ENCODE peak calls at places on chromosomes 11 and 22, in eight cellular contexts. F, Z, P, B, J, A, X and T are unnamed samples.

GRCh38 chr11:46159694-46160093 is 38.4 kb upstream of the PHF21A start:
- DNase-seq in J (no peak), B (no peak), P (no peak), A (no peak), X (peak; percentile 93), F (no peak), Z (no peak), T (no peak)

GRCh38 chr11:117076941-117077659 is 21.1 kb downstream of the SIK3 start:
- DNase-seq in X (no peak), Z (no peak), P (no peak), F (no peak), J (no peak), A (peak; percentile 24), B (no peak), T (no peak)

GRCh38 chr11:17148536-17148935 is 59.2 kb downstream of the PIK3C2A start:
- DNase-seq in B (no peak), X (no peak), J (no peak), P (no peak), F (no peak), A (no peak), Z (no peak), T (no peak)

GRCh38 chr11:19244621-19245020 is 3.9 kb upstream of the E2F8 start:
- DNase-seq in J (no peak), Z (peak; percentile 9), X (peak; percentile 97), F (no peak), B (no peak), A (no peak), P (no peak), T (no peak)

GRCh38 chr22:36351921-36352774 is 35.6 kb downstream of the MYH9 start:
- DNase-seq in B (no peak), A (peak; percentile 52), F (no peak), P (no peak), J (no peak), Z (no peak), X (peak; percentile 73), T (no peak)

GRCh38 chr11:69391192-69392103 is 90.0 kb upstream of the LINC01488 start:
- DNase-seq in A (no peak), J (no peak), F (no peak), P (no peak), Z (no peak), B (no peak), X (no peak), T (no peak)

GRCh38 chr11:117822031-117822521 is 2.5 kb downstream of the FXYD2 start:
- DNase-seq in B (peak; percentile 84), J (no peak), A (peak; percentile 19), Z (peak; percentile 61), P (no peak), X (peak; percentile 46), F (no peak), T (peak; percentile 43)

GRCh38 chr11:83734120-83734519 is 448.0 kb upstream of the CCDC90B start:
- DNase-seq in Z (no peak), J (no peak), B (no peak), P (no peak), F (no peak), A (no peak), X (no peak), T (no peak)

GRCh38 chr11:3138178-3139085 is 26.7 kb downstream of the OSBPL5 start:
- DNase-seq in A (peak; percentile 62), Z (no peak), X (no peak), P (no peak), B (no peak), F (no peak), J (no peak), T (no peak)

GRCh38 chr11:112605093-112605666 is 344.5 kb upstream of the PLET1 start:
- DNase-seq in X (no peak), Z (no peak), J (no peak), P (no peak), A (no peak), F (no peak), B (no peak), T (no peak)

GRCh38 chr22:26718905-26719304 is 61.5 kb downstream of the MIAT start:
- DNase-seq in X (peak; percentile 6), F (no peak), A (peak; percentile 91), B (no peak), Z (no peak), P (no peak), J (no peak), T (no peak)

GRCh38 chr22:20080445-20080775 is 369 bp downstream of the DGCR8 start:
- DNase-seq in A (peak; percentile 81), Z (peak; percentile 81), J (no peak), P (peak; percentile 47), B (peak; percentile 75), F (peak; percentile 48), X (peak; percentile 52), T (peak; percentile 50)

GRCh38 chr22:30949934-30950660 is 18.5 kb downstream of the MORC2 start:
- DNase-seq in X (peak; percentile 72), Z (no peak), B (no peak), P (no peak), A (peak; percentile 8), F (no peak), J (no peak), T (no peak)
- TF ChIP-seq CTCF in X (peak; percentile 5), Z (no peak), B (peak; percentile 27), P (no peak), A (no peak), F (peak; percentile 8), J (peak; percentile 18), T (no peak)

DNA sequence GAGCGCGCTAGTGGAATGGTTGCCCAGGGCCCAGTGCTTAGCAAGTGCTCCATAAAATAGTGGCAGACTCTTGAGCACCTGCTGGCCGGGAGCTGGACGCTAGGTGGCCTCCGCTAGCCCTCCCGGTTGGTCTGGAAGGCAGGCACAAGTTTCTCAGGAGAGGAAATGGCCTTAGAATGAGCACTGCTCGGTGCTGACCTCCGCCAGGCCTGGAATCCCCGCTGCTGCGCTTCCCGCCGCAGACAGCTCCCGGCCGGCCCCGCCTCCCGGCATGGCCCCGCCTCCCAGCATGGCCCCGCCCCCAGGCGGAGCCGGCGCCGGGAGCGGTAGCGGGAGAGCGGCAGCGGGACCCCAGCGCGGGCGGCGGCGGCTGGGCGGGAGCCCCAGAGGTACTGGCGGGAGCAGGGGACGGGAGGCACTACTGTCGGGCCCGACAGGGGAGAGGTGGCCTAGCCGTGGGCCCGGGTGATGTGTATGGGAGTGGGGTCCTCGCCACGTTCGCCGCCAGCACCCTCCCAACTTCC is at the start of gene SIPA1:
- DNase-seq in B (peak; percentile 79), P (peak; percentile 83), Z (peak; percentile 90), F (peak; percentile 60), X (peak; percentile 67), A (peak; percentile 98), J (peak; percentile 73), T (peak; percentile 74)
- TF ChIP-seq CTCF in B (peak; percentile 11), P (peak; percentile 59), Z (peak; percentile 35), F (peak; percentile 56), X (no peak), A (peak; percentile 50), J (no peak), T (peak; percentile 52)

GRCh38 chr11:62500066-62501035 is 46.3 kb downstream of the AHNAK start:
- DNase-seq in J (peak; percentile 88), P (no peak), F (no peak), Z (no peak), B (no peak), A (no peak), X (peak; percentile 99), T (no peak)
- TF ChIP-seq CTCF in J (no peak), P (no peak), F (no peak), Z (no peak), B (no peak), A (no peak), X (peak; percentile 39), T (no peak)

GRCh38 chr11:108734956-108735559 is 70.2 kb downstream of the DDX10 start:
- DNase-seq in A (peak; percentile 23), F (no peak), X (peak; percentile 44), B (no peak), J (peak; percentile 8), P (no peak), Z (no peak), T (no peak)
- TF ChIP-seq CTCF in A (peak; percentile 39), F (peak; percentile 71), X (peak; percentile 65), B (peak; percentile 55), J (no peak), P (peak; percentile 44), Z (no peak), T (peak; percentile 69)

DNA sequence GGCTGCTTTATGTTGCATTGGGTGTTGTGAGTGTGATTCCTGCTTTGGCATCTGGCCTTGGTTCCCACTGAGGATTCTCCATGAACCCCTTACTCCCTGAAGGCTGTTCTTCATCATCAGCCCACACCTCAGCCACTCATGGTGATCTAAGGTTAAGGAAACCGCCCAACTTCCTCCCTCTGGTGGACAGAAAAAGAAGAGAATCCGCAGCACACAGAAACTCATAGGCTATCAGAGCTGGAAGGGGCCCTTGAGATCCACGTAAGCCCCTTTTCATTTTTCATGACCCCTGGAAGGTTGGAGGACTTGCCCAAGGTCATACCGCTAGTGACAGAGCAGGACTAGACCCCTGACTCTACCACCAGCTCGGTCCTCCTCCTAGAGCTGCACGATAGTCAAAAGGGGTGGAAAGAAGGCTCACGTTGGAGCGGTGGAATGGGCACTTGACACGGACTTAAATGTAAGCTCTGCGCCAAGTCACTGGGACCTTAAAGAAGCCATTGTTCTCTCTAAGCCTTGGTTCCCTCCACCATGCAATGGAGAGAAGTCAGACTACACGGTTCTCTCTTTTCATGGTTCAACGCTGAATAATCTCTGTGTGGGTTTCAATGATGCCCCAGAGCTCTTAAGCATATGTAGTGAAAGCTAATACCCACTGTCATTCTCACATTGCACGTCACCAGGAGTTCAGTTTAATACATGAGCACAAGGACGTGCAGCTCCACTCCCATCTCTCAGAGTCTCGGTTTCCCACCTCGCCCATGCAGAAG is 83.6 kb upstream of the CRTAM start:
- DNase-seq in J (peak; percentile 10), Z (no peak), X (no peak), P (no peak), F (no peak), B (peak; percentile 57), A (no peak), T (no peak)
- TF ChIP-seq CTCF in J (peak; percentile 37), Z (no peak), X (peak; percentile 42), P (peak; percentile 25), F (peak; percentile 45), B (peak; percentile 71), A (peak; percentile 30), T (peak; percentile 55)

DNA sequence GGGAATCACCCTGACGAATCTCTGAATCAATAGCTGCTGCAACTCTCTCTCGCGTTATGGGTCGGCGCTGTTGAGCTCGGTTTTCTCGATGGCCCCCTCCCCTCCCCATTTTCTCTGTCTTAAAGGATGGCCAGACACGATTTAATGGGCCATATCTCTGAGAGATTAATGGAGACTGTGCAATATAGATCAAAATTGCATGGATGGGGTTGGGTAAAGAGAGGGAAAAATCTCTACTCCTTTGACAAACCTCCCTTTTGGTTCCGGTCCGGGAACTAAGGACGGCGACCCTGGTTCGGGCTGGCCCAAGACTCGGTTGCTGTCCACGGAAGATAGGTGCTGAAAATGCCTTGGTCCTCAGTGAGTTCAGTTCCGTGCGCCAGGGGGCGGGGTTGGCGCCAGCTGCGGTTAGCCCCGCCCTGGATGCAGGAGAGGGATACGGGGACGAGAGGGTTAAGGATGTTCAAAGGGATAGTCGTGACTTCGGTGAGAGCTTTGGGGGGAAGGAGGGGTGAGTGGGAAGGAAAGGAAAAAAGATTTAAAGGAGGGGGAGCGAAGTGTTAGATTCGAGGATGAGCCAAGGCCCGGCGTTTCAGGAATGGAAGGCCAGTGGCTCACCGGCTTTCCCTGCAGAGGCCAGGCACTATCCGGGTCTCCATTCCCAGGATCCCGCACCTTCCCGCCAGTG is 103.6 kb upstream of the HSD17B12 start:
- DNase-seq in P (peak; percentile 63), J (peak; percentile 12), X (peak; percentile 66), B (peak; percentile 5), Z (peak; percentile 51), A (peak; percentile 74), F (no peak), T (peak; percentile 62)
- TF ChIP-seq CTCF in P (peak; percentile 26), J (no peak), X (peak; percentile 45), B (no peak), Z (no peak), A (peak; percentile 34), F (peak; percentile 30), T (peak; percentile 46)